ENCODE peak calls at places on chromosomes 7 and 10, in ten cellular contexts. G is cardiac muscle cell; M is HCT116; K is A673; U is CD8-positive, alpha-beta memory T cell; I is lung; A is IMR-90; L is tibial artery; Z is transverse colon; O is left ventricle myocardium inferior. J is an unnamed sample.
A peak's percentile ranks its signal among the peaks of the same experiment; 100 is the strongest.

GRCh38 chr7:29237483-29237882 is 42.9 kb downstream of the CHN2 start:
- DNase-seq in U (no peak), Z (no peak), G (no peak), L (no peak), O (no peak), A (no peak), M (no peak), K (no peak), I (no peak), J (no peak)

GRCh38 chr10:60073397-60073780 is 167.0 kb upstream of the CCDC6 start:
- DNase-seq in K (no peak), I (no peak), O (no peak), U (no peak), A (no peak), M (no peak), L (no peak), G (no peak), Z (no peak), J (no peak)

GRCh38 chr7:351681-352480 is 61.9 kb downstream of the FOXL3 start:
- DNase-seq in A (no peak), Z (no peak), O (no peak), L (no peak), M (no peak), G (no peak), I (no peak), U (no peak), K (no peak), J (no peak)

GRCh38 chr7:25259487-25260243 is 31.4 kb upstream of the NPVF start:
- DNase-seq in M (peak; percentile 44), I (peak; percentile 65), L (peak; percentile 66), G (peak; percentile 88), Z (peak; percentile 76), U (peak; percentile 61), A (peak; percentile 76), K (peak; percentile 88), O (peak; percentile 41), J (peak; percentile 55)

GRCh38 chr10:44567471-44567870 is 182.6 kb upstream of the CXCL12 start:
- DNase-seq in M (no peak), L (no peak), I (no peak), O (no peak), K (no peak), G (no peak), Z (no peak), A (peak; percentile 76), U (no peak), J (no peak)

GRCh38 chr10:80356563-80356999 is at the start of the genes DYDC1 and DYDC2:
- DNase-seq in M (no peak), O (peak; percentile 45), L (no peak), U (peak; percentile 57), K (peak; percentile 58), Z (peak; percentile 25), I (no peak), G (peak; percentile 90), A (no peak), J (peak; percentile 54)

GRCh38 chr7:157041514-157042277 is 31.2 kb upstream of the MNX1 start:
- DNase-seq in M (no peak), A (no peak), I (no peak), U (no peak), L (no peak), K (peak; percentile 26), Z (no peak), O (no peak), G (no peak), J (no peak)

GRCh38 chr7:118753464-118753863 is 529.0 kb downstream of the ANKRD7 start:
- DNase-seq in O (no peak), Z (no peak), M (no peak), K (no peak), G (no peak), I (no peak), A (no peak), U (no peak), L (no peak), J (no peak)

GRCh38 chr10:70925377-70926214 is 37.2 kb upstream of the PCBD1 start:
- DNase-seq in M (no peak), U (peak; percentile 54), I (no peak), G (peak; percentile 66), Z (peak; percentile 41), A (no peak), K (peak; percentile 55), L (peak; percentile 36), O (peak; percentile 49), J (peak; percentile 18)

GRCh38 chr10:124009616-124010015 is 83.8 kb downstream of the CHST15 start:
- DNase-seq in M (no peak), L (peak; percentile 11), O (no peak), I (no peak), U (no peak), K (no peak), G (no peak), A (no peak), Z (no peak), J (no peak)

GRCh38 chr10:97499561-97500296 is 1.0 kb downstream of the UBTD1 start:
- DNase-seq in K (peak; percentile 33), U (no peak), O (peak; percentile 82), Z (peak; percentile 53), G (peak; percentile 15), A (peak; percentile 55), M (no peak), I (peak; percentile 71), L (peak; percentile 82), J (no peak)

GRCh38 chr7:99039384-99039891 is 104.5 kb downstream of the SMURF1 start:
- DNase-seq in I (no peak), G (no peak), L (no peak), O (no peak), K (no peak), Z (no peak), U (no peak), A (no peak), M (no peak), J (no peak)

GRCh38 chr7:99041526-99041925 is 102.4 kb downstream of the SMURF1 start:
- DNase-seq in I (peak; percentile 6), M (no peak), Z (peak; percentile 55), K (no peak), O (no peak), G (no peak), A (no peak), U (no peak), L (no peak), J (no peak)

GRCh38 chr7:99038086-99038855 is 105.6 kb downstream of the SMURF1 start:
- DNase-seq in A (no peak), K (no peak), O (no peak), L (no peak), U (no peak), G (no peak), Z (peak; percentile 19), I (no peak), M (no peak), J (no peak)

GRCh38 chr7:99042957-99043356 is 101.0 kb downstream of the SMURF1 start:
- DNase-seq in Z (no peak), U (no peak), I (peak; percentile 5), O (no peak), K (peak; percentile 66), A (peak; percentile 15), L (no peak), G (no peak), M (no peak), J (no peak)

GRCh38 chr7:99040104-99040958 is 103.6 kb downstream of the SMURF1 start:
- DNase-seq in G (peak; percentile 93), Z (peak; percentile 85), K (peak; percentile 89), A (peak; percentile 86), L (peak; percentile 78), U (peak; percentile 73), I (peak; percentile 79), O (peak; percentile 76), M (peak; percentile 68), J (peak; percentile 81)
- H3K36me3 ChIP-seq in G (peaks cover 56% of the 10 kb centered on the region), Z (peaks cover 43% of the 10 kb centered on the region), K (peaks cover 51% of the 10 kb centered on the region), A (peaks cover 66% of the 10 kb centered on the region), L (peaks cover 90% of the 10 kb centered on the region), U (peaks cover 61% of the 10 kb centered on the region), I (peaks cover 57% of the 10 kb centered on the region), O (peaks cover 92% of the 10 kb centered on the region), M (peaks cover 9% of the 10 kb centered on the region), J (peaks cover 37% of the 10 kb centered on the region)

DNA sequence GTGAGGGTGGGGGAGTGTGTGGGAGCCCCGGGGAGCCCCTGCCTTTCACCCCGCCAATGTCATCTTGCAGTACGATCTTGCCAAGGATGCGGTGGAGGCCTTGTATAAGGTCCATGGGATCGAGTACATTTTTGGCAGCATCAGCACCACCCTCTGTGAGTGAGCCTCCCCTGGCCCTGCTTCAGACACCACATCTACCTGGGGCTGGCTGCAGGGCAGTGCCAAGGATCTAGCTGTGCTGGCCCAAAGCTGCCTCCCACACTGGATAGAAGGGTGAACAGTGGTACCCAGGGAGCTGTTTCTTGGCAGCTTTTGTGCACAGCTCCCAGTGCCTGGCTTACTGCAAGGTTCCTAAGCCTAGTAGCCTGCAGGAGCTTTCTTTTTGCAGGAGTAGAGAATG is 12.5 kb upstream of the CPA1 start:
- DNase-seq in O (no peak), L (no peak), K (no peak), G (no peak), M (no peak), I (no peak), A (no peak), Z (no peak), U (no peak), J (no peak)
- H3K4me1 ChIP-seq in O (peaks cover 25% of the 10 kb centered on the region), L (peaks cover 71% of the 10 kb centered on the region), K (peaks cover 17% of the 10 kb centered on the region), G (peaks cover 28% of the 10 kb centered on the region), M (peaks cover 28% of the 10 kb centered on the region), I (peaks cover 8% of the 10 kb centered on the region), A (peaks cover 60% of the 10 kb centered on the region), Z (peaks cover 29% of the 10 kb centered on the region), U (peaks cover 15% of the 10 kb centered on the region), J (no peaks in the 10 kb centered on the region)

DNA sequence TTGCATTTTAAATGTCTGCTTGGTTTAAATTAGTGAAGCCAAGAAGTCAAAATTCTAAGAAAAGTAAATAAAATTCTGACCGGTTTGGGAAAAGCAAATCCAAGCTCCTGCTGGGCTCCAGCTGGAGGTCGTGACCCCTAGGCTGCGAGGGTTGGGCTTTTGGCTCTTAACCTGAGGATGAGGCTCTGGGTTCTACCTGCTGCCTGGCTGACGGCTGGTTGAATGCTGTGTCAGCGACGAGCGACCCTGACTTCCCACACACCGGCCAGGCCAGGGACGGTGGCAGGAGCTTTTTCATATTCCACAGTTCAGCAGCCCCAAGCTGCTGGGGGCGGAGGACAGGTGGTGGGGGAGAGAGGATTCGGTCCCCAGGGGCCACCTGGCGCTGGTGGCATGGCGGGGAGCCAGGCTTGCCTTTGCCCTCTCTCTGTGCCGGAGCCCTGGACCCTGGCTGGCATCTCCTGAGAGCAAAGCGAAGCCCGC is 843 bp upstream of the PLPP4 start:
- DNase-seq in U (no peak), I (peak; percentile 17), L (no peak), Z (no peak), G (no peak), M (no peak), O (no peak), A (no peak), K (no peak), J (no peak)
- H3K4me3 ChIP-seq in U (no peak overlapping the region), I (no peak overlapping the region), L (peak overlapping the region; percentile 54), Z (peak overlapping the region; percentile 30), G (peak overlapping the region; percentile 52), M (no peak overlapping the region), O (peak overlapping the region; percentile 57), A (no peak overlapping the region), K (peak overlapping the region; percentile 31), J (peak overlapping the region; percentile 25)

DNA sequence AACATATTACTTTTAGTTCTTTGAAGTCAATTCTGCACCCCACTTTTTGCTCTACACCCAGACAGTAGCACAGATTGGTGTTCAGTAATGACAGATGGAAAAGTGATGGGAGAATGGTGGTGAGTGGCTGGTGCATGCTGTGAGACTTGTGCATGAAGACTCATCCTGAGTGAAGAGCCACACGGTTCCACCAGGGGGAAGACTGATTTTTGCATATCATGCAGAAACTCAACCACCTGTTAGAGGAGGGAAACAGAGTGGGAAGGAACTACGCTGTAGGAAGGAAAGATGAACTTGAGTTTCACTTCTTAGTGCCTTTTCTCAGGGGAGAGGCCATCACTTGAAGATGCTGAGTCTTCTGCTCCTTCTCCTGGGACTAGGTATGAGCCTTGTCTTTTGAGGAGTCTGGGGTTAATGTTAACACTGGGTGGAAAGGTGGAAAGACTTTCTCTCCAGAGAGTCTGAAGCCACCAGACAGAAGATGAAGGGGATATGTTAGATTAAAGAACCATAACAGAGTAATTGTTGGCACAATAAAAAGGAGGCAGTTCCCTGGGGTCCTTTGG is 9.3 kb upstream of the PRSS1 start:
- DNase-seq in O (no peak), Z (no peak), A (no peak), G (no peak), U (no peak), L (no peak), M (peak; percentile 1), K (no peak), I (no peak), J (no peak)
- H3K36me3 ChIP-seq in O (no peaks in the 10 kb centered on the region), Z (no peaks in the 10 kb centered on the region), A (no peaks in the 10 kb centered on the region), G (no peaks in the 10 kb centered on the region), U (no peaks in the 10 kb centered on the region), L (no peaks in the 10 kb centered on the region), M (no peaks in the 10 kb centered on the region), K (no peaks in the 10 kb centered on the region), I (no peaks in the 10 kb centered on the region), J (no peaks in the 10 kb centered on the region)